ENCODE peak calls at places on chromosome 1, in ten cellular contexts. U is nephron progenitor cell, V is fibroblast of lung, Q is pancreas, J is stomach, O is body of pancreas, Y is heart left ventricle, I is right lobe of liver, M is neural crest cell, K is fibroblast of mammary gland. R is an unnamed sample.

GRCh38 chr1:204736861-204737260 is 51.3 kb upstream of the LRRN2 start:
- DNase-seq in U (no peak), Q (no peak), O (no peak), I (no peak), V (no peak), M (no peak), J (no peak), K (no peak), Y (no peak), R (no peak)

GRCh38 chr1:52056937-52057231 is 789 bp downstream of the BTF3L4 start:
- DNase-seq in Q (no peak), K (peak; percentile 57), U (no peak), V (no peak), M (no peak), O (no peak), J (no peak), I (no peak), Y (no peak), R (no peak)

GRCh38 chr1:3094863-3095780 is 26.1 kb downstream of the PRDM16 start:
- DNase-seq in M (no peak), K (no peak), I (no peak), Q (no peak), Y (no peak), V (no peak), O (no peak), U (no peak), J (no peak), R (no peak)

GRCh38 chr1:54428838-54429513 is 22.8 kb upstream of the SSBP3 start:
- DNase-seq in Y (no peak), O (no peak), M (no peak), K (no peak), V (no peak), Q (no peak), I (no peak), U (no peak), J (no peak), R (no peak)

GRCh38 chr1:2314297-2314802 is 77.0 kb downstream of the MORN1 start:
- DNase-seq in Y (peak; percentile 85), Q (peak; percentile 62), U (peak; percentile 80), J (peak; percentile 51), I (peak; percentile 63), M (peak; percentile 69), K (no peak), O (peak; percentile 62), V (peak; percentile 64), R (peak; percentile 56)

GRCh38 chr1:110780600-110781484 is 92.1 kb upstream of the CD53 start:
- DNase-seq in I (peak; percentile 34), M (peak; percentile 65), V (peak; percentile 74), Y (no peak), Q (peak; percentile 74), U (peak; percentile 74), O (peak; percentile 76), K (peak; percentile 78), J (peak; percentile 75), R (peak; percentile 68)

GRCh38 chr1:76238094-76238551 is 163.6 kb downstream of the ST6GALNAC3 start:
- DNase-seq in U (no peak), I (no peak), O (no peak), J (no peak), M (no peak), Y (no peak), K (no peak), Q (peak; percentile 26), V (no peak), R (no peak)

GRCh38 chr1:167440776-167441175 is 77.6 kb downstream of the CD247 start:
- DNase-seq in I (no peak), O (no peak), K (no peak), J (no peak), Q (no peak), U (no peak), Y (no peak), M (no peak), V (no peak), R (no peak)

GRCh38 chr1:223837206-223837605 is 8.5 kb downstream of the TP53BP2 start:
- DNase-seq in K (no peak), I (no peak), V (peak; percentile 61), Q (no peak), O (no peak), J (no peak), U (no peak), Y (no peak), M (no peak), R (no peak)

GRCh38 chr1:24841593-24841992 is 88.5 kb downstream of the RUNX3 start:
- DNase-seq in V (no peak), Q (no peak), U (no peak), Y (no peak), I (no peak), O (no peak), M (no peak), J (no peak), K (no peak), R (no peak)

GRCh38 chr1:159790237-159790917 is 9.6 kb downstream of the DUSP23 start:
- DNase-seq in I (peak; percentile 35), U (peak; percentile 14), J (no peak), O (peak; percentile 33), Y (no peak), K (peak; percentile 49), V (peak; percentile 27), M (no peak), Q (peak; percentile 24), R (no peak)

GRCh38 chr1:20377516-20378270 is 87.0 kb downstream of the VWA5B1 start:
- DNase-seq in V (no peak), Q (no peak), U (no peak), K (no peak), Y (no peak), M (no peak), I (no peak), J (no peak), O (no peak), R (no peak)

GRCh38 chr1:168084396-168085231 is 52.1 kb downstream of the GPR161 start:
- DNase-seq in M (peak; percentile 63), J (peak; percentile 49), I (peak; percentile 55), O (peak; percentile 53), Q (peak; percentile 62), U (peak; percentile 74), K (peak; percentile 53), Y (peak; percentile 81), V (peak; percentile 49), R (peak; percentile 55)

GRCh38 chr1:44929556-44929955 is 56.8 kb downstream of the EIF2B3 start:
- DNase-seq in K (peak; percentile 21), O (no peak), M (no peak), J (no peak), Y (no peak), I (no peak), Q (no peak), U (no peak), V (no peak), R (no peak)

GRCh38 chr1:44926311-44926781 is 60.0 kb downstream of the EIF2B3 start:
- DNase-seq in M (no peak), I (no peak), Y (no peak), U (no peak), O (no peak), K (peak; percentile 78), V (peak; percentile 29), Q (no peak), J (no peak), R (no peak)

GRCh38 chr1:44919387-44919786 is 67.0 kb downstream of the EIF2B3 start:
- DNase-seq in J (no peak), V (no peak), I (no peak), U (no peak), Y (no peak), Q (no peak), K (peak; percentile 35), M (no peak), O (no peak), R (no peak)

DNA sequence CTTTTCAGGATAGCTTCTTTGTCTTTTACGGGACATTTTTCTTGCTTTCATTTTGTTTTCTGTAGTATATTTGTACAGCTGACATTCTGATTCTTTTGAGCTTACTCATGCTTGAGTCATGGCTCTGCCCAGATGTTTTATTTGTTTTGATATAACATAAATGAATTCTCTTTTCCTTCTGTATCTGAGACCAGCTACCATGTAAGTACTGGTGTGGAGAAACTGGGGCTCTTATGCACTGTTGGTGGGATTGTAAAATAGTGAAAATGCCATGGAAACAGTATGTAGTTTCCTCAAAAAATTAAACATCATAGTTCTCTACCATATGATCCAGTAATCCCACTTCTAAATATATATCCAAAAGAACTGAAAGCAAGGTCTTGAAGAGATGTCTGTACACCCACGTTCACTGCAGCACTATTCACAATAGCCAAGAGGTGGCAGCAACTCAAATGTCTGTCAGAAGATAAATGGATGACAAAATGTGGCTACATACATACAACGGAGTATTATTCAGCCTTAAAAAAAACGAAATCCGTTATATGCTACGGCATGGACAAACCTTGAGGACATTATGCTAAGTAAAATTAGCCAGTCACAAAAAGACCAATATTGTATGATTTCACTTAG is 61.4 kb downstream of the EIF2B3 start:
- DNase-seq in J (no peak), M (no peak), Y (no peak), V (peak; percentile 94), O (no peak), Q (no peak), I (no peak), K (peak; percentile 89), U (no peak), R (no peak)
- TF ChIP-seq CTCF in J (peak; percentile 17), M (peak; percentile 48), Y (no peak), V (peak; percentile 74), O (no peak), Q (no peak), I (peak; percentile 22), K (peak; percentile 48), U (peak; percentile 11), R (peak; percentile 11)

DNA sequence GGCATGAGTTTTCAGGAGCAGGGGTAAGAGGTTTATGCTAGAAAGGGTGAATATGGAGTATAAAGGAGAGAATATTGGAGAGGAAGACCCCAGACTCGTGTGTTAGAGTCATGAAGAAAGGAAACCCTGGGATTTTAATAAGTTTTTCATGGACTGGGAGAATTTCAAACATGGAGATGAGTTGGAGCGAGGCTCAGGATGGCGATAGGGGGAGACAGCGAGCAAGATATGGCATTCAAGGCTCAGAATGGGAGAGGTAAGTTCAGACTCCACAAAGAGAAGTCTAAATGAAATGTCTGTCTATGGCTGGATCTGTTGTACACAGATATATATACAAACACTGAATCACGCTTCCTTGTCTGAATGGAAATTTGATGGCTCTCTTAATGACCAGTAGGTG is 92.5 kb downstream of the LRRC40 start:
- DNase-seq in O (no peak), U (no peak), J (no peak), K (no peak), V (no peak), M (no peak), Q (no peak), Y (no peak), I (no peak), R (no peak)
- TF ChIP-seq CTCF in O (no peak), U (no peak), J (no peak), K (peak; percentile 4), V (no peak), M (no peak), Q (no peak), Y (no peak), I (no peak), R (no peak)

DNA sequence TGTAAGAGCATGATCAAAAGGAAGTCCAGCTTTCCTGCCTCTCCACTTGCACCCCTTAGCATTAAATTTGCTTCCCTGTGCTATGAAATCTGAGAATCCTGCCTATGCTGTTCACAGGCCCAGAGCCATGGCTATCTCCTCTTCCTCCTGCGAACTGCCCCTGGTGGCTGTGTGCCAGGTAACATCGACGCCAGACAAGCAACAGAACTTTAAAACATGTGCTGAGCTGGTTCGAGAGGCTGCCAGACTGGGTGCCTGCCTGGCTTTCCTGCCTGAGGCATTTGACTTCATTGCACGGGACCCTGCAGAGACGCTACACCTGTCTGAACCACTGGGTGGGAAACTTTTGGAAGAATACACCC is 1.1 kb downstream of the NIT1 start:
- DNase-seq in O (peak; percentile 60), J (peak; percentile 43), K (peak; percentile 30), Y (peak; percentile 66), U (no peak), Q (peak; percentile 64), M (no peak), V (no peak), I (peak; percentile 61), R (peak; percentile 48)
- TF ChIP-seq CTCF in O (no peak), J (no peak), K (no peak), Y (no peak), U (no peak), Q (no peak), M (no peak), V (no peak), I (no peak), R (no peak)

GRCh38 chr1:89632213-89633102 is 462 bp upstream of the LRRC8C start:
- DNase-seq in O (peak; percentile 72), M (peak; percentile 82), K (peak; percentile 59), V (peak; percentile 73), Q (peak; percentile 71), J (peak; percentile 75), U (peak; percentile 91), I (peak; percentile 88), Y (peak; percentile 97), R (peak; percentile 84)
- TF ChIP-seq CTCF in O (peak; percentile 20), M (peak; percentile 54), K (no peak), V (no peak), Q (no peak), J (no peak), U (no peak), I (peak; percentile 58), Y (peak; percentile 68), R (peak; percentile 26)

R was measured in transverse colon.